ENCODE peak calls at places on chromosomes 7 and 10, in six cellular contexts. S, E, W, C, B and K are unnamed samples.

GRCh38 chr7:155884225-155885161 is 72.2 kb upstream of the SHH start:
- DNase-seq in S (no peak), E (no peak), W (no peak), C (no peak), B (no peak), K (no peak)

GRCh38 chr10:126088144-126088543 is 191.8 kb downstream of the FANK1 start:
- DNase-seq in S (no peak), E (no peak), W (no peak), C (no peak), B (no peak), K (peak; percentile 28)

GRCh38 chr10:79192677-79193003 is 123.9 kb downstream of the ZMIZ1 start:
- DNase-seq in S (no peak), E (no peak), W (no peak), C (no peak), B (no peak), K (no peak)

GRCh38 chr10:126842836-126843235 is 62.4 kb upstream of the DOCK1 start:
- DNase-seq in S (no peak), E (no peak), W (peak; percentile 55), C (no peak), B (no peak), K (peak; percentile 59)

GRCh38 chr7:44326261-44327125 is 1.1 kb upstream of the CAMK2B start:
- DNase-seq in S (no peak), E (no peak), W (no peak), C (no peak), B (no peak), K (no peak)

GRCh38 chr7:113918946-113919345 is at the start of gene PPP1R3A:
- DNase-seq in S (no peak), E (no peak), W (no peak), C (no peak), B (no peak), K (peak; percentile 25)

GRCh38 chr7:70383947-70384475 is 747.9 kb upstream of the GALNT17 start:
- DNase-seq in S (no peak), E (no peak), W (no peak), C (no peak), B (no peak), K (no peak)

GRCh38 chr7:1512781-1513656 is 8.8 kb upstream of the INTS1 start:
- DNase-seq in S (no peak), E (peak; percentile 89), W (no peak), C (peak; percentile 40), B (peak; percentile 66), K (no peak)

GRCh38 chr7:43439631-43440401 is 143.1 kb upstream of the STK17A start:
- DNase-seq in S (peak; percentile 30), E (peak; percentile 68), W (peak; percentile 79), C (no peak), B (peak; percentile 71), K (peak; percentile 85)

GRCh38 chr7:125828153-125828690 is 898.6 kb upstream of the POT1 start:
- DNase-seq in S (no peak), E (no peak), W (no peak), C (no peak), B (no peak), K (no peak)

GRCh38 chr7:123548406-123548805 is 9.2 kb downstream of the NDUFA5 start:
- DNase-seq in S (no peak), E (no peak), W (no peak), C (no peak), B (no peak), K (no peak)

GRCh38 chr7:131564640-131565039 is 8.2 kb upstream of the PODXL start:
- DNase-seq in S (no peak), E (no peak), W (no peak), C (no peak), B (no peak), K (no peak)

GRCh38 chr10:71749396-71749795 is 23.9 kb downstream of the VSIR start:
- DNase-seq in S (no peak), E (no peak), W (no peak), C (no peak), B (no peak), K (no peak)

GRCh38 chr7:95199779-95200558 is 124.4 kb downstream of the PON1 start:
- DNase-seq in S (no peak), E (peak; percentile 10), W (peak; percentile 25), C (peak; percentile 3), B (no peak), K (peak; percentile 46)

GRCh38 chr7:2613926-2614613 is 17.7 kb upstream of the TTYH3 start:
- DNase-seq in S (no peak), E (no peak), W (no peak), C (peak; percentile 47), B (no peak), K (no peak)

GRCh38 chr10:26567349-26567721 is 129.2 kb downstream of the APBB1IP start:
- DNase-seq in S (no peak), E (peak; percentile 32), W (no peak), C (no peak), B (no peak), K (no peak)

GRCh38 chr7:30735631-30736030 is 16.3 kb upstream of the INMT start:
- DNase-seq in S (no peak), E (no peak), W (no peak), C (no peak), B (no peak), K (no peak)

GRCh38 chr10:77090381-77091356 is 546.9 kb downstream of the KCNMA1 start:
- DNase-seq in S (no peak), E (no peak), W (no peak), C (peak; percentile 57), B (no peak), K (no peak)

GRCh38 chr7:43785425-43785824 is 26.9 kb downstream of the BLVRA start:
- DNase-seq in S (no peak), E (no peak), W (no peak), C (no peak), B (no peak), K (no peak)

GRCh38 chr7:7099584-7100014 is 82.7 kb upstream of the C1GALT1 start:
- DNase-seq in S (no peak), E (no peak), W (peak; percentile 84), C (peak; percentile 12), B (no peak), K (peak; percentile 85)

GRCh38 chr10:11148131-11148530 is 130.5 kb downstream of the CELF2 start:
- DNase-seq in S (no peak), E (no peak), W (no peak), C (no peak), B (no peak), K (no peak)

GRCh38 chr7:81478664-81479063 is 291.2 kb downstream of the HGF start:
- DNase-seq in S (no peak), E (no peak), W (no peak), C (no peak), B (no peak), K (no peak)

GRCh38 chr7:659306-659847 is 67.1 kb upstream of the DNAAF5 start:
- DNase-seq in S (no peak), E (no peak), W (no peak), C (no peak), B (no peak), K (no peak)

GRCh38 chr7:84105582-84105981 is 89.0 kb downstream of the SEMA3A start:
- DNase-seq in S (no peak), E (no peak), W (no peak), C (no peak), B (no peak), K (no peak)

GRCh38 chr10:84632866-84633265 is 304.5 kb downstream of the CCSER2 start:
- DNase-seq in S (no peak), E (no peak), W (no peak), C (no peak), B (no peak), K (no peak)

GRCh38 chr10:74056081-74056818 is 58.3 kb downstream of the VCL start:
- DNase-seq in S (no peak), E (no peak), W (no peak), C (no peak), B (no peak), K (no peak)